ENCODE peak calls at places on chromosomes 4 and X, in seven cellular contexts. M is prostate gland, A is HepG2, Z is GM23338, L is endothelial cell of umbilical vein, V is sigmoid colon, H is esophagus muscularis mucosa. W is an unnamed sample.

GRCh38 chr4:54554339-54554990 is 103.3 kb upstream of the KIT start:
- DNase-seq in H (peak; percentile 45), M (no peak), V (no peak), Z (no peak), A (no peak), L (no peak), W (no peak)

GRCh38 chr4:48832571-48832970 is 1.7 kb downstream of the OCIAD1 start:
- DNase-seq in A (no peak), Z (no peak), L (peak; percentile 20), M (no peak), V (no peak), H (no peak), W (no peak)

GRCh38 chr4:159175165-159175988 is 72.5 kb downstream of the RAPGEF2 start:
- DNase-seq in M (peak; percentile 73), H (no peak), L (peak; percentile 93), V (peak; percentile 80), Z (peak; percentile 97), A (peak; percentile 77), W (no peak)

GRCh38 chr4:172666711-172667368 is 501.8 kb upstream of the GALNT7 start:
- DNase-seq in L (no peak), A (no peak), Z (peak; percentile 57), M (no peak), H (no peak), V (no peak), W (no peak)

GRCh38 chr4:3317011-3317655 is 24.3 kb downstream of the RGS12 start:
- DNase-seq in Z (no peak), H (no peak), M (no peak), L (no peak), V (no peak), A (no peak), W (peak; percentile 46)

GRCh38 chrX:38973327-38973726 is 172.1 kb downstream of the MID1IP1 start:
- DNase-seq in M (no peak), A (no peak), L (no peak), Z (no peak), V (no peak), H (no peak), W (no peak)

GRCh38 chr4:169314906-169315305 is 44.1 kb upstream of the SH3RF1 start:
- DNase-seq in L (peak; percentile 88), V (peak; percentile 72), H (peak; percentile 90), Z (no peak), M (peak; percentile 56), A (peak; percentile 91), W (no peak)

GRCh38 chrX:18309401-18309800 is 45.1 kb downstream of the SCML2 start:
- DNase-seq in H (no peak), V (no peak), A (no peak), L (no peak), Z (no peak), M (no peak), W (no peak)

GRCh38 chr4:181006509-181007290 is 1236.5 kb upstream of the TENM3 start:
- DNase-seq in L (no peak), Z (peak; percentile 21), H (peak; percentile 24), V (no peak), M (no peak), A (no peak), W (no peak)

GRCh38 chr4:21768349-21769310 is 179.9 kb downstream of the KCNIP4 start:
- DNase-seq in H (no peak), A (peak; percentile 28), L (peak; percentile 74), V (no peak), M (peak; percentile 11), Z (peak; percentile 79), W (no peak)

GRCh38 chrX:42107495-42108139 is 184.3 kb upstream of the CASK start:
- DNase-seq in H (no peak), Z (no peak), V (no peak), A (no peak), M (no peak), L (no peak), W (no peak)

GRCh38 chr4:54225671-54226398 is 3.3 kb upstream of the PDGFRA start:
- DNase-seq in H (no peak), M (no peak), L (no peak), V (no peak), Z (peak; percentile 66), A (no peak), W (no peak)

GRCh38 chrX:155028192-155028591 is 1.5 kb downstream of the FUNDC2 start:
- DNase-seq in H (no peak), Z (no peak), M (no peak), V (no peak), L (peak; percentile 1), A (no peak), W (no peak)

GRCh38 chr4:128574706-128575105 is 234.8 kb upstream of the JADE1 start:
- DNase-seq in Z (peak; percentile 95), A (peak; percentile 32), V (peak; percentile 83), H (no peak), M (peak; percentile 82), L (peak; percentile 49), W (peak; percentile 84)

GRCh38 chr4:111641813-111642579 is 503.3 kb upstream of the FAM241A start:
- DNase-seq in M (peak; percentile 60), A (peak; percentile 87), H (no peak), Z (peak; percentile 93), L (peak; percentile 86), V (peak; percentile 82), W (peak; percentile 70)

GRCh38 chr4:123749408-123749807 is 352.8 kb downstream of the SPRY1 start:
- DNase-seq in V (no peak), A (no peak), M (no peak), L (peak; percentile 3), H (no peak), Z (no peak), W (no peak)

GRCh38 chr4:1191621-1192020 is 19.2 kb upstream of the SPON2 start:
- DNase-seq in H (no peak), A (no peak), Z (no peak), V (peak; percentile 64), L (no peak), M (no peak), W (peak; percentile 63)

GRCh38 chrX:120402363-120402762 is 40.5 kb downstream of the ATP1B4 start:
- DNase-seq in Z (no peak), L (no peak), A (no peak), M (no peak), H (no peak), V (no peak), W (no peak)

GRCh38 chr4:156223985-156224384 is 270.3 kb upstream of the CTSO start:
- DNase-seq in A (no peak), M (no peak), L (no peak), Z (no peak), V (no peak), H (no peak), W (no peak)

DNA sequence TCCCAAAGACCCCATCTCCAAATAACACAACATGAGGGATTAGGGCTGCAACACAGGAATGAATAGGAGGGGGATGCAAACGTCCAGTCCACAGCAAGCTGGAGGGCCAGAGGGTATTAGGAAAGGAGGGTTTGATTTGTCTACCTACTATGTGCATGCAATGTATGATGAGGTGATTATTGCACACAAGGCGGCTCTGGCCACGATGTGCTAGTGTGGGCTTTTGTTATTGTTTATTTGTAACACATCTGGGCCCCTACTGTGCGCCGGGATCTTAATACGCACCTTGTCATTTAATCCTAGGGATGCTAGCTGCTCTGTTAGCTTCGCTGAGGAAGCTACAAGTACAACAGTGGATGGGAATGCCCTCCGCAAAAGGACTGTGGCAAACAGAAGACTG is 19.5 kb downstream of the SH3KBP1 start:
- DNase-seq in L (no peak), M (no peak), V (no peak), H (no peak), Z (no peak), A (no peak), W (no peak)
- H3K4me1 ChIP-seq in L (peaks cover 18% of the 10 kb centered on the region), M (no peaks in the 10 kb centered on the region), V (no peaks in the 10 kb centered on the region), H (peaks cover 11% of the 10 kb centered on the region), Z (peaks cover 24% of the 10 kb centered on the region), A (peaks cover 44% of the 10 kb centered on the region), W (no peaks in the 10 kb centered on the region)

GRCh38 chrX:1661922-1662221 is 47.0 kb downstream of the ASMT start:
- DNase-seq in Z (no peak), A (no peak), H (no peak), L (no peak), V (no peak), M (no peak), W (no peak)
- TF ChIP-seq POLR2AphosphoS5 in Z (no peak), A (no peak), H (no peak), L (no peak), V (no peak), M (no peak), W (no peak)

GRCh38 chr4:98658287-98659105 is at the start of gene TSPAN5:
- DNase-seq in H (no peak), Z (peak; percentile 93), L (peak; percentile 82), M (peak; percentile 70), A (peak; percentile 12), V (peak; percentile 84), W (peak; percentile 80)
- H3K4me1 ChIP-seq in H (peaks cover 64% of the 10 kb centered on the region), Z (peaks cover 58% of the 10 kb centered on the region), L (peaks cover 61% of the 10 kb centered on the region), M (no peaks in the 10 kb centered on the region), A (peaks cover 8% of the 10 kb centered on the region), V (peaks cover 27% of the 10 kb centered on the region), W (peaks cover 73% of the 10 kb centered on the region)

GRCh38 chr4:6367313-6367945 is 97.8 kb downstream of the WFS1 start:
- DNase-seq in H (no peak), M (no peak), A (no peak), V (no peak), Z (peak; percentile 82), L (no peak), W (no peak)
- TF ChIP-seq POLR2AphosphoS5 in H (no peak), M (no peak), A (no peak), V (no peak), Z (no peak), L (no peak), W (no peak)

GRCh38 chrX:142238536-142238935 is 33.4 kb upstream of the MAGEC2 start:
- DNase-seq in Z (no peak), H (no peak), M (no peak), A (no peak), V (no peak), L (no peak), W (no peak)
- H3K4me1 ChIP-seq in Z (peaks cover 7% of the 10 kb centered on the region), H (no peaks in the 10 kb centered on the region), M (no peaks in the 10 kb centered on the region), A (no peaks in the 10 kb centered on the region), V (no peaks in the 10 kb centered on the region), L (no peaks in the 10 kb centered on the region), W (no peaks in the 10 kb centered on the region)

GRCh38 chr4:153116801-153117200 is 87.4 kb upstream of the TRIM2 start:
- DNase-seq in A (no peak), L (no peak), V (no peak), Z (no peak), M (no peak), H (no peak), W (no peak)

GRCh38 chr4:153113838-153114105 is 90.5 kb upstream of the TRIM2 start:
- DNase-seq in H (no peak), V (no peak), Z (no peak), M (no peak), L (no peak), A (no peak), W (no peak)

GRCh38 chr4:153114771-153115321 is 89.4 kb upstream of the TRIM2 start:
- DNase-seq in V (no peak), Z (no peak), M (no peak), A (no peak), L (no peak), H (no peak), W (no peak)

GRCh38 chr4:153116101-153116680 is 88.1 kb upstream of the TRIM2 start:
- DNase-seq in L (no peak), V (no peak), M (no peak), A (no peak), H (no peak), Z (no peak), W (no peak)

GRCh38 chr4:153115322-153116100 is 88.7 kb upstream of the TRIM2 start:
- DNase-seq in Z (no peak), L (peak; percentile 38), H (no peak), M (peak; percentile 43), V (no peak), A (peak; percentile 11), W (no peak)
- TF ChIP-seq POLR2AphosphoS5 in Z (no peak), L (no peak), H (peak; percentile 13), M (peak; percentile 83), V (no peak), A (no peak), W (no peak)

GRCh38 chr4:15681372-15682339 is at the start of gene FAM200B:
- DNase-seq in Z (peak; percentile 100), L (peak; percentile 99), H (peak; percentile 99), A (peak; percentile 97), V (peak; percentile 99), M (peak; percentile 98), W (peak; percentile 99)
- H3K4me1 ChIP-seq in Z (peaks cover 54% of the 10 kb centered on the region), L (peaks cover 49% of the 10 kb centered on the region), H (peaks cover 32% of the 10 kb centered on the region), A (peaks cover 63% of the 10 kb centered on the region), V (peaks cover 16% of the 10 kb centered on the region), M (peaks cover 3% of the 10 kb centered on the region), W (peaks cover 34% of the 10 kb centered on the region)